ENCODE peak calls at places on chromosome 4, in five cellular contexts. A, Z, W, L and U are unnamed samples.

GRCh38 chr4:36264205-36264826 is 17.1 kb upstream of the DTHD1 start:
- DNase-seq in A (no peak), Z (no peak), L (no peak), W (no peak), U (no peak)

GRCh38 chr4:65416875-65417274 is 253.4 kb downstream of the EPHA5 start:
- DNase-seq in W (no peak), Z (peak), A (no peak), L (no peak), U (peak)

GRCh38 chr4:80072607-80073361 is at the start of gene ANTXR2:
- DNase-seq in L (peak), Z (peak), W (peak), A (no peak), U (peak)

GRCh38 chr4:174592256-174592984 is 70.1 kb upstream of the HPGD start:
- DNase-seq in W (no peak), L (no peak), Z (no peak), A (no peak), U (no peak)

GRCh38 chr4:158195297-158195696 is 15.0 kb upstream of the TMEM144 start:
- DNase-seq in W (peak), Z (no peak), L (no peak), A (no peak), U (no peak)

GRCh38 chr4:144355809-144356757 is 215.6 kb upstream of the GYPA start:
- DNase-seq in Z (no peak), W (peak), L (peak), A (no peak), U (no peak)

GRCh38 chr4:168589154-168589553 is 92.3 kb downstream of the PALLD start:
- DNase-seq in A (no peak), W (no peak), L (peak), Z (no peak), U (no peak)

GRCh38 chr4:147543039-147543438 is 62.1 kb downstream of the EDNRA start:
- DNase-seq in L (no peak), W (no peak), Z (no peak), A (no peak), U (no peak)

GRCh38 chr4:101271516-101271915 is 75.8 kb downstream of the PPP3CA start:
- DNase-seq in A (no peak), W (no peak), L (peak), Z (no peak), U (no peak)

GRCh38 chr4:103207673-103208072 is 9.5 kb upstream of the CENPE start:
- DNase-seq in W (no peak), Z (peak), L (no peak), A (no peak), U (no peak)

GRCh38 chr4:42489095-42489494 is 91.8 kb downstream of the SHISA3 start:
- DNase-seq in A (no peak), Z (no peak), W (no peak), L (no peak), U (no peak)

GRCh38 chr4:82797591-82798081 is 960 bp downstream of the SCD5 start:
- DNase-seq in W (no peak), Z (no peak), L (no peak), A (no peak), U (peak)

GRCh38 chr4:15996773-15997172 is 33.8 kb upstream of the FGFBP2 start:
- DNase-seq in L (peak), A (no peak), W (no peak), Z (no peak), U (no peak)

GRCh38 chr4:80027611-80028010 is 45.4 kb downstream of the ANTXR2 start:
- DNase-seq in W (no peak), Z (no peak), L (no peak), A (no peak), U (no peak)

GRCh38 chr4:65391814-65392213 is 278.5 kb downstream of the EPHA5 start:
- DNase-seq in W (no peak), A (no peak), Z (no peak), L (no peak), U (peak)

GRCh38 chr4:91829531-91829930 is 474.2 kb upstream of the GRID2 start:
- DNase-seq in Z (no peak), L (no peak), A (no peak), W (no peak), U (no peak)

GRCh38 chr4:84971319-84971932 is 4.9 kb upstream of the WDFY3 start:
- DNase-seq in A (peak), W (peak), L (peak), Z (peak), U (peak)

GRCh38 chr4:98566491-98567008 is 91.9 kb downstream of the TSPAN5 start:
- DNase-seq in W (no peak), A (no peak), Z (no peak), L (no peak), U (peak)

GRCh38 chr4:16270654-16271328 is 44.5 kb upstream of the TAPT1 start:
- DNase-seq in A (peak), L (peak), Z (no peak), W (no peak), U (no peak)

GRCh38 chr4:163243297-163243981 is 76.7 kb upstream of the NAF1 start:
- DNase-seq in Z (no peak), W (no peak), A (no peak), L (no peak), U (no peak)

GRCh38 chr4:161714022-161714751 is 449.6 kb downstream of the FSTL5 start:
- DNase-seq in Z (no peak), L (peak), W (peak), A (no peak), U (no peak)

GRCh38 chr4:86223472-86223871 is 136.4 kb downstream of the MAPK10 start:
- DNase-seq in A (no peak), L (peak), Z (no peak), W (no peak), U (no peak)

GRCh38 chr4:155953151-155954117 is at the start of gene CTSO:
- DNase-seq in L (peak), W (peak), A (peak), Z (peak), U (peak)

GRCh38 chr4:165635261-165635838 is 237.7 kb upstream of the TLL1 start:
- DNase-seq in W (no peak), L (no peak), Z (no peak), A (no peak), U (no peak)

GRCh38 chr4:57051100-57051499 is 59.1 kb downstream of the IGFBP7 start:
- DNase-seq in A (no peak), W (no peak), Z (no peak), L (no peak), U (no peak)

GRCh38 chr4:17030543-17030942 is 132.1 kb upstream of the LDB2 start:
- DNase-seq in A (no peak), L (peak), W (no peak), Z (no peak), U (no peak)

GRCh38 chr4:83771113-83771705 is 235.3 kb downstream of the GPAT3 start:
- DNase-seq in L (peak), W (peak), A (no peak), Z (no peak), U (no peak)

GRCh38 chr4:36411338-36411737 is 129.9 kb downstream of the DTHD1 start:
- DNase-seq in W (no peak), L (no peak), A (no peak), Z (no peak), U (no peak)

GRCh38 chr4:56656346-56656643 is 24.8 kb downstream of the HOPX start:
- DNase-seq in W (no peak), L (no peak), Z (no peak), A (peak), U (no peak)

GRCh38 chr4:156261230-156261629 is 307.6 kb upstream of the CTSO start:
- DNase-seq in A (no peak), Z (no peak), L (no peak), W (no peak), U (no peak)

GRCh38 chr4:59925290-59925689 is 1274.8 kb upstream of the ADGRL3 start:
- DNase-seq in L (no peak), W (peak), Z (no peak), A (no peak), U (no peak)

GRCh38 chr4:184784628-184785257 is 41.0 kb downstream of the ACSL1 start:
- DNase-seq in Z (no peak), A (no peak), L (no peak), W (no peak), U (no peak)

GRCh38 chr4:184805462-184806245 is 20.1 kb downstream of the ACSL1 start:
- DNase-seq in Z (peak), W (no peak), A (no peak), L (no peak), U (no peak)

GRCh38 chr4:87216469-87216868 is 3.9 kb downstream of the KLHL8 start:
- DNase-seq in W (no peak), Z (no peak), L (no peak), A (no peak), U (no peak)

GRCh38 chr4:162498168-162498567 is 334.4 kb upstream of the FSTL5 start:
- DNase-seq in L (no peak), Z (no peak), A (no peak), W (no peak), U (no peak)